ENCODE peak calls at places on chromosomes 13 and 19, in ten cellular contexts. G, Q, W, H, Y, D, T, R, M and S are unnamed samples.

GRCh38 chr19:6677924-6678689 is 8.1 kb upstream of the TNFSF14 start:
- DNase-seq in G (no peak), Q (no peak), W (no peak), H (no peak), Y (no peak), D (peak; percentile 46), T (no peak), R (no peak), M (peak; percentile 46), S (no peak)

GRCh38 chr19:29675650-29676186 is 10.5 kb downstream of the PLEKHF1 start:
- DNase-seq in G (peak; percentile 78), Q (no peak), W (peak; percentile 46), H (no peak), Y (no peak), D (no peak), T (no peak), R (no peak), M (no peak), S (no peak)

GRCh38 chr19:8640402-8641004 is 10.1 kb downstream of the NFILZ start:
- DNase-seq in G (no peak), Q (peak; percentile 68), W (no peak), H (no peak), Y (peak; percentile 34), D (peak; percentile 65), T (peak; percentile 71), R (no peak), M (no peak), S (peak; percentile 76)

GRCh38 chr13:100694722-100695644 is 20.4 kb upstream of the TMTC4 start:
- DNase-seq in G (no peak), Q (no peak), W (no peak), H (peak; percentile 56), Y (peak; percentile 53), D (peak; percentile 97), T (no peak), R (no peak), M (no peak), S (no peak)

GRCh38 chr19:37470216-37470615 is 1.1 kb downstream of the ZNF570 start:
- DNase-seq in G (no peak), Q (no peak), W (no peak), H (no peak), Y (no peak), D (no peak), T (no peak), R (no peak), M (no peak), S (no peak)

GRCh38 chr13:40665061-40665753 is 1.2 kb downstream of the FOXO1 start:
- DNase-seq in G (peak; percentile 12), Q (peak; percentile 68), W (peak; percentile 80), H (peak; percentile 67), Y (peak; percentile 40), D (no peak), T (peak; percentile 70), R (peak; percentile 31), M (peak; percentile 38), S (peak; percentile 69)

GRCh38 chr13:46778095-46778494 is 18.9 kb downstream of the ESD start:
- DNase-seq in G (no peak), Q (no peak), W (no peak), H (no peak), Y (no peak), D (no peak), T (no peak), R (no peak), M (no peak), S (no peak)

GRCh38 chr13:74907788-74908187 is 574.2 kb downstream of the TBC1D4 start:
- DNase-seq in G (no peak), Q (no peak), W (no peak), H (no peak), Y (no peak), D (peak; percentile 25), T (no peak), R (no peak), M (no peak), S (no peak)

GRCh38 chr13:110830800-110831371 is 84.0 kb downstream of the ANKRD10 start:
- DNase-seq in G (no peak), Q (no peak), W (no peak), H (no peak), Y (no peak), D (no peak), T (no peak), R (no peak), M (no peak), S (no peak)

GRCh38 chr13:83325454-83325853 is 556.8 kb downstream of the SLITRK1 start:
- DNase-seq in G (no peak), Q (no peak), W (no peak), H (no peak), Y (no peak), D (peak; percentile 21), T (no peak), R (no peak), M (no peak), S (no peak)

GRCh38 chr19:7995756-7996155 is 9.7 kb downstream of the ELAVL1 start:
- DNase-seq in G (no peak), Q (no peak), W (no peak), H (no peak), Y (no peak), D (no peak), T (no peak), R (no peak), M (no peak), S (no peak)

GRCh38 chr13:46160474-46161066 is 21.4 kb downstream of the LCP1 start:
- DNase-seq in G (peak; percentile 21), Q (no peak), W (no peak), H (no peak), Y (no peak), D (peak; percentile 75), T (no peak), R (no peak), M (no peak), S (no peak)

GRCh38 chr19:45569619-45570421 is 14.8 kb downstream of the OPA3 start:
- DNase-seq in G (no peak), Q (peak; percentile 83), W (no peak), H (peak; percentile 61), Y (peak; percentile 76), D (peak; percentile 49), T (peak; percentile 83), R (peak; percentile 47), M (peak; percentile 59), S (peak; percentile 67)

GRCh38 chr19:3378352-3379146 is 12.2 kb downstream of the NFIC start:
- DNase-seq in G (no peak), Q (peak; percentile 44), W (no peak), H (no peak), Y (no peak), D (no peak), T (no peak), R (no peak), M (no peak), S (no peak)
- H3K27ac ChIP-seq in G (no peak overlapping the region), Q (peak overlapping the region; percentile 67), W (no peak overlapping the region), H (no peak overlapping the region), Y (peak overlapping the region; percentile 34), D (no peak overlapping the region), T (peak overlapping the region; percentile 38), R (no peak overlapping the region), M (no peak overlapping the region), S (no peak overlapping the region)

DNA sequence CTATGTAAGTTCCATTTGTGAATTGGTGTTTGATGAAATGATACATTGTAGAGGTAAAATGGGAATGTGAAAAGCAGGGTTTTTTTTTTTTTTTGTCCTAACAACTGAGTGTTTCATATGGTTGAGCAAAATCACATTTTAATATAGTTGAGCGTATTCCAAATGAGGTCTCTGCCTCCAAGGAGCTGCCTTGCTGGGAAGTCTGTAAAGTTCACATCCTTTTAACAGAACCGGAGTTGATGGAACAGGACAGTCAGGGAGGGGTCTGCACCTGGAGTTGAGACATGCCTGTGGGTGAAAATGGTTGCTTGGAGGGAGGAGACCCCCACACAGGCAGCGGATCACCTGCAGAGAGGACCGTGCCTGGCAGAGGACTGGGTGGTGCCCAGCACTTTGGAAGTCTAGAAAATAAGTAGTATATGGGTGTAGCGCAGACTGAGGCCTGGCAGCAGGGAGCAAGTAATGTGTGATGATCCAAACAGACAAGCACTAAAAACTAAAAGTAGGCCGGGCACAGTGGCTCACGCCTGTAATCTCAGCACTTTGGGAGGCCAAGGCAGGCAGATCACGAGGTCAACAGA is 75.2 kb upstream of the UBAC2 start:
- DNase-seq in G (no peak), Q (no peak), W (no peak), H (no peak), Y (no peak), D (no peak), T (no peak), R (no peak), M (no peak), S (no peak)
- H3K27ac ChIP-seq in G (no peak overlapping the region), Q (no peak overlapping the region), W (no peak overlapping the region), H (no peak overlapping the region), Y (no peak overlapping the region), D (no peak overlapping the region), T (no peak overlapping the region), R (no peak overlapping the region), M (no peak overlapping the region), S (no peak overlapping the region)

DNA sequence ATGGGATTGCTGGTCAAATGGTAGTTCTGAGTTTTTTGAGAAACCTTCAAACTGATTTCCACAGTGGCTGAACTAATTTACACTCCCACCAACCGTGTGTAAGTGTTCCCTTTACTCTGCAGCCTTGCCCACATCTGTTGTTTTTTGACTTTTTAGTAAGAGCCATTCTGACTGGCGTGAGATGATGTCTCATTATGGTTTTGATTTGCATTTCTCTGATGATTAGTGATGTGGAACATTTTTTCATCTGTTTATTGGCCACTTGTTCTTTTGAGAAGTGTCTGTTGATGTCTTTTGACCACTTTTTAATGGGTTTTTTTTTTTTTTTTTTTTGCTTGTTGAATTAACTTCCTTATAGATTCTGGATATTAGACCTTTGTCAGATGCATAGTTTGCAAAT is 4.3 kb downstream of the CAB39L start:
- DNase-seq in G (no peak), Q (no peak), W (no peak), H (no peak), Y (no peak), D (no peak), T (no peak), R (no peak), M (no peak), S (no peak)
- H3K27ac ChIP-seq in G (no peak overlapping the region), Q (no peak overlapping the region), W (no peak overlapping the region), H (no peak overlapping the region), Y (no peak overlapping the region), D (no peak overlapping the region), T (no peak overlapping the region), R (no peak overlapping the region), M (no peak overlapping the region), S (no peak overlapping the region)

GRCh38 chr13:38346764-38347163 is 2.9 kb upstream of the UFM1 start:
- DNase-seq in G (no peak), Q (no peak), W (no peak), H (no peak), Y (no peak), D (no peak), T (no peak), R (no peak), M (no peak), S (no peak)

GRCh38 chr13:38349386-38350113 is at the start of gene UFM1:
- DNase-seq in G (peak; percentile 86), Q (peak; percentile 94), W (peak; percentile 95), H (peak; percentile 87), Y (peak; percentile 89), D (peak; percentile 98), T (peak; percentile 94), R (peak; percentile 74), M (peak; percentile 86), S (peak; percentile 95)

GRCh38 chr13:38350114-38350617 is 515 bp downstream of the UFM1 start:
- DNase-seq in G (peak; percentile 57), Q (peak; percentile 73), W (peak; percentile 88), H (peak; percentile 70), Y (peak; percentile 74), D (peak; percentile 64), T (no peak), R (peak; percentile 34), M (peak; percentile 50), S (peak; percentile 87)

DNA sequence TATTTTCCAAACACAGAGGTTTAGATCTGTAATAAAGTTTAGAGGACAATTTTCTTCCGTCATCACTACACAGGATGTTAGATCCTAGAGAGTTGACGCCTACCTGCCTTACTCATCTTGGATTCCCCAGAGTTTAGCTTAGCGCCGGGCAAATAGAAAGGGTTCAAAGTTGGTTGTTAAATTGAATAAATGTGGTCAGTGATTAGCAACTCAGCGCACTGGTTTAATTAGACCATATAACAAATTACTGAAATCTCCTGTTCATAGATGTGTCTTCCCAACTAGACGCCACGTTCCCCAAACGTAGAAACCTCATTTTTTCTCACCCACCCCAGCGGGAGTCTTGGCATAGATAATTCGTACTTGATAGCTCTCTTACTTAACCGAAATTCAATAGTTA is 761 bp upstream of the UFM1 start:
- DNase-seq in G (no peak), Q (no peak), W (no peak), H (no peak), Y (no peak), D (no peak), T (no peak), R (no peak), M (peak; percentile 10), S (no peak)
- H3K27ac ChIP-seq in G (peak overlapping the region; percentile 95), Q (peak overlapping the region; percentile 90), W (peak overlapping the region; percentile 90), H (peak overlapping the region; percentile 93), Y (peak overlapping the region; percentile 31), D (no peak overlapping the region), T (peak overlapping the region; percentile 85), R (peak overlapping the region; percentile 75), M (peak overlapping the region; percentile 85), S (peak overlapping the region; percentile 91)